ENCODE peak calls at places on chromosomes 7 and 10, in four cellular contexts. H, M, Z and I are unnamed samples.

GRCh38 chr10:116098411-116099019 is 174.5 kb downstream of the GFRA1 start:
- DNase-seq in H (no peak), M (no peak), Z (no peak), I (no peak)

GRCh38 chr10:99427566-99428150 is 2.8 kb downstream of the GOT1 start:
- DNase-seq in H (no peak), M (no peak), Z (no peak), I (no peak)

GRCh38 chr7:2126621-2127020 is 106.1 kb downstream of the MAD1L1 start:
- DNase-seq in H (no peak), M (no peak), Z (no peak), I (no peak)

GRCh38 chr7:106957766-106958165 is 86.7 kb upstream of the PRKAR2B start:
- DNase-seq in H (peak; percentile 27), M (no peak), Z (no peak), I (peak; percentile 9)

GRCh38 chr7:151251926-151252835 is 3.7 kb upstream of the SMARCD3 start:
- DNase-seq in H (peak; percentile 29), M (peak; percentile 69), Z (peak; percentile 67), I (no peak)

GRCh38 chr7:2610898-2611297 is 20.9 kb upstream of the TTYH3 start:
- DNase-seq in H (no peak), M (no peak), Z (no peak), I (no peak)

GRCh38 chr7:613442-614140 is 93.9 kb upstream of the PDGFA start:
- DNase-seq in H (no peak), M (no peak), Z (no peak), I (peak; percentile 31)

GRCh38 chr7:19262794-19263193 is 117.6 kb upstream of the FERD3L start:
- DNase-seq in H (peak; percentile 12), M (no peak), Z (no peak), I (no peak)

GRCh38 chr7:73824986-73825385 is 5.8 kb upstream of the CLDN4 start:
- DNase-seq in H (no peak), M (no peak), Z (no peak), I (peak; percentile 60)

GRCh38 chr10:86440874-86441838 is 74.6 kb upstream of the GRID1 start:
- DNase-seq in H (peak; percentile 28), M (peak; percentile 91), Z (peak; percentile 94), I (no peak)

GRCh38 chr10:7593905-7594304 is 72.9 kb downstream of the ITIH5 start:
- DNase-seq in H (no peak), M (no peak), Z (no peak), I (no peak)

GRCh38 chr10:78685466-78686163 is 383.2 kb upstream of the ZMIZ1 start:
- DNase-seq in H (peak; percentile 70), M (peak; percentile 38), Z (peak; percentile 11), I (no peak)

GRCh38 chr7:4461511-4461910 is 220.6 kb upstream of the FOXK1 start:
- DNase-seq in H (no peak), M (no peak), Z (no peak), I (no peak)

GRCh38 chr10:69472142-69472541 is 20.9 kb downstream of the TSPAN15 start:
- DNase-seq in H (no peak), M (no peak), Z (no peak), I (no peak)

GRCh38 chr7:80054356-80054755 is 80.3 kb upstream of the GNAI1 start:
- DNase-seq in H (peak; percentile 58), M (peak; percentile 92), Z (no peak), I (no peak)

GRCh38 chr10:80473692-80474596 is 19.8 kb downstream of the TSPAN14 start:
- DNase-seq in H (no peak), M (peak; percentile 34), Z (no peak), I (no peak)

GRCh38 chr10:20990604-20991003 is 93.5 kb upstream of the NEBL start:
- DNase-seq in H (peak; percentile 82), M (no peak), Z (no peak), I (no peak)

GRCh38 chr10:102507521-102507920 is 3.7 kb downstream of the SUFU start:
- DNase-seq in H (peak; percentile 16), M (no peak), Z (no peak), I (no peak)

GRCh38 chr10:61869772-61870520 is 31.6 kb upstream of the ARID5B start:
- DNase-seq in H (peak; percentile 73), M (peak; percentile 73), Z (no peak), I (no peak)

GRCh38 chr7:39758234-39758970 is 135.0 kb downstream of the RALA start:
- DNase-seq in H (no peak), M (no peak), Z (no peak), I (no peak)

GRCh38 chr7:24756989-24757798 is at the start of gene GSDME:
- DNase-seq in H (peak; percentile 52), M (peak; percentile 59), Z (peak; percentile 68), I (peak; percentile 59)

GRCh38 chr10:79418886-79419595 is 26.4 kb downstream of the ZCCHC24 start:
- DNase-seq in H (no peak), M (no peak), Z (no peak), I (no peak)

GRCh38 chr10:96516337-96516736 is 2.6 kb upstream of the TLL2 start:
- DNase-seq in H (no peak), M (no peak), Z (no peak), I (no peak)

GRCh38 chr7:81637527-81637926 is 132.3 kb downstream of the HGF start:
- DNase-seq in H (peak; percentile 16), M (no peak), Z (peak; percentile 10), I (no peak)

GRCh38 chr7:100072462-100072861 is 9.1 kb downstream of the ZNF3 start:
- DNase-seq in H (no peak), M (no peak), Z (no peak), I (no peak)
- H3K9me3 ChIP-seq in H (peaks cover 18% of the 10 kb centered on the region), M (peaks cover 74% of the 10 kb centered on the region), Z (peaks cover 100% of the 10 kb centered on the region), I (peaks cover 28% of the 10 kb centered on the region)

DNA sequence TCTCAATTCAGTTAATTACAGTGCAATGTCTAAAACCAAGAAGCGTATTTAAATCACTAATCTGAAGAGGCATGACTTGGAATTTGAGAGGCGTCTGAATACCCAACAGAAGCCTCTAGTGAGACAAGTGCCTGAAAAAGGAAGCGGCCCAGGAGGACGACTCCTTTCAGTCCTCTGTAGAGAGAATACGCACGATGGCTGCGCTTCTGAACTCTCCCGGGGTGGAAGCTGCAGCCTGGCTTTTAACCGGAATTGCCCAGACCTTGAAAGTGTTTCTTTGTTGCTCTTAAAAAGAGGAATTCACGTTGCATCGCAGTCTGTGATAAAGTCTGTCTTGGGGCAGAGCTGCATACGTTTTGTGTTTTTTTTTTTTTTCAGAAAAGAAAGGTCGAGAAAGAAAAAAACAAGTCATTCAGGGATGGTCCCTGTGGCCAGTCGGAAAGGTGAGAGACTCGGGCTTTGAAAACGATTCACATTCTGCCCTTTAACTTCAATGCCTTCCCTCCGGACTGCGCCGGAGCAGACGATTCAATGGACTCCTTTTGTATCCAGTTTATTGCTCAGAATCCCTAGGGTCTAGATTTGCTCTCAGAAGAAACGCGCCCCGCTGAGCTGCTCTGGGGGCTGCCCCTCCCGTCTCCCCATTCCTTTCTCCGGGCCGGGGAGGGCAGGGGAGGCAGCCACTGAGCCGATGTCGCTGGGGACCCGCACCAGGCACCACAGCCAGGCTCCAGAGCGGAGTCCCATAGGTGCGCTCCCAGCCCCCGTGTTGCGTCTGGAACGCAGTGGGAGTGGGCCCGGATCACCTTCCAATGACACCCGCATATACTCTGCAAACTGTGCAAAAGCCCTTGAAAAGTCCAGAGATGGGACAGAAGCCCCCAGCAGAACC is 994 bp upstream of the PTF1A start:
- DNase-seq in H (no peak), M (no peak), Z (no peak), I (no peak)
- H3K4me3 ChIP-seq in H (no peak overlapping the region), M (no peak overlapping the region), Z (no peak overlapping the region), I (no peak overlapping the region)

GRCh38 chr10:118704711-118705110 is 50.1 kb downstream of the CACUL1 start:
- DNase-seq in H (no peak), M (no peak), Z (no peak), I (no peak)
- H3K4me1 ChIP-seq in H (no peaks in the 10 kb centered on the region), M (peaks cover 1% of the 10 kb centered on the region), Z (no peaks in the 10 kb centered on the region), I (no peaks in the 10 kb centered on the region)

GRCh38 chr7:158296798-158297104 is 290.9 kb downstream of the PTPRN2 start:
- DNase-seq in H (no peak), M (no peak), Z (no peak), I (no peak)
- H3K9me3 ChIP-seq in H (no peaks in the 10 kb centered on the region), M (peaks cover 35% of the 10 kb centered on the region), Z (no peaks in the 10 kb centered on the region), I (no peaks in the 10 kb centered on the region)

GRCh38 chr7:108570146-108570755 is 577 bp downstream of the DNAJB9 start:
- DNase-seq in H (peak; percentile 46), M (peak; percentile 40), Z (peak; percentile 55), I (peak; percentile 67)
- H3K4me3 ChIP-seq in H (peak overlapping the region; percentile 73), M (peak overlapping the region; percentile 66), Z (peak overlapping the region; percentile 70), I (peak overlapping the region; percentile 92)

DNA sequence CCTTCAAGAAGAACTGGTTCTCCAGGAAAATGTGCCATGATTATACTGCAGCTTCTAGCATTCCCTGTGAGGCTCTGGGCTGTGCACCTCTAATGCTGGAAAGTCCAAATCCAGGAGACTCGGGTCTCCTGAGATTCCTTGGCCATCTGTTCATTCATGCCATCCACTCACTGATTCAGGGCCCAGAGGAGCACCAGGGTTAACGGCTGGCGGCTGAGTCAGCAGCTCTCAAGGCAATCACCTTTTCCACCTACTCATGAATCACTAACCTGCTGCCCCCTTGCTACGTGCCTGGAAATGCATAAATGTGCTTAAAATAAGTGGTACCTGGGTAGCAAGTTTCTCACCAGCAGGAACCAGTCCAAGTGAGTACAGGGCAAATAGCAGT is 132.7 kb downstream of the KCNMA1 start:
- DNase-seq in H (peak; percentile 100), M (peak; percentile 56), Z (peak; percentile 59), I (no peak)
- H3K4me1 ChIP-seq in H (peaks cover 80% of the 10 kb centered on the region), M (peaks cover 36% of the 10 kb centered on the region), Z (peaks cover 65% of the 10 kb centered on the region), I (no peaks in the 10 kb centered on the region)

DNA sequence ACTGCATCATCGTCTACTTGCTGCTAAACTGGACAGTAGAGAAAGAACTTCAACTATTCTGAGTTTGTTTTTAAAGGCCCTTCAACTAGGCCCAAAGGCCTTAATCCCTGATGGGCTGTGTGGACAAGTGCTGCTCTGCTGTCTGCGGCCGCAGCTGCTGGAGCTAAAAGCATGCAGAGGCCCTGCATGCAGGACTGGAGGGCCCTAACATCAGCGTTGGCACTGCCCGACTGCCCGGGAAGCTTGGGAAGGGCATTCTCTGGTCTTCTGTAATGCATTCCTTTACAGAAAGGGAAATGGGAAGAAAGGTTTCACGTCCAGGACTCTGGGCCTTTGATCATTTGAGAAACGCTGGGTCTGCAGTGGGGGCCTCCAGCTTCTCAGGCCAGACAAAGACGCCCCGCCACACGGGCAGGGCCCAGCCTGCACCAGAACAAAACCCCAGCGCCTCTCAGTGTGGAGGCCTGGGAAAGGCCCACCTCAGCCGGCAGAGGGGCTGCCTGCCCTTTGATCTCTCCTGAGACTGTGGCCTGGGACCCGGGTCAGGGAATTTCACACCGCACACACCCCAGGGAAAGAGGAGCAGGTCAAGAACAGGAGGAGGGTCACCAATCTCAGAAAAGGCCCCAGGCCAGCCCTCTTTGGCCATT is 229.3 kb downstream of the DNAJB6 start:
- DNase-seq in H (no peak), M (no peak), Z (no peak), I (no peak)
- H3K9me3 ChIP-seq in H (no peaks in the 10 kb centered on the region), M (peaks cover 37% of the 10 kb centered on the region), Z (no peaks in the 10 kb centered on the region), I (no peaks in the 10 kb centered on the region)

GRCh38 chr7:22697897-22698645 is 28.9 kb upstream of the IL6 start:
- DNase-seq in H (no peak), M (no peak), Z (no peak), I (peak; percentile 10)
- H3K4me3 ChIP-seq in H (no peak overlapping the region), M (no peak overlapping the region), Z (no peak overlapping the region), I (no peak overlapping the region)